ENCODE peak calls at places on chromosomes 16 and 17, in seven cellular contexts. P is HL-60, N is AML-193, R is ELR, Q is left kidney, C is SW 1271, D is NCI-H446 treated with DMSO at 0.1 percent for 48 hours. S is an unnamed sample.

GRCh38 chr16:49788936-49789335 is 67.0 kb downstream of the ZNF423 start:
- DNase-seq in P (no peak), N (no peak), R (no peak), Q (no peak), C (no peak), D (no peak), S (no peak)

GRCh38 chr17:74566132-74566753 is 1.1 kb downstream of the CD300H start:
- DNase-seq in P (no peak), N (peak), R (peak), Q (peak), C (peak), D (peak), S (no peak)

GRCh38 chr17:2792541-2793169 is 3.6 kb upstream of the RAP1GAP2 start:
- DNase-seq in P (no peak), N (no peak), R (no peak), Q (no peak), C (no peak), D (no peak), S (no peak)

GRCh38 chr16:14057878-14058382 is 13.2 kb upstream of the MRTFB start:
- DNase-seq in P (no peak), N (no peak), R (no peak), Q (no peak), C (no peak), D (no peak), S (no peak)

GRCh38 chr16:79073560-79073959 is 527.0 kb downstream of the MAF start:
- DNase-seq in P (no peak), N (no peak), R (no peak), Q (no peak), C (no peak), D (no peak), S (no peak)

GRCh38 chr17:61000911-61001310 is 323.3 kb downstream of the BCAS3 start:
- DNase-seq in P (no peak), N (peak), R (peak), Q (peak), C (peak), D (no peak), S (no peak)

GRCh38 chr17:19380551-19381284 is 2.4 kb downstream of the MAPK7 start:
- DNase-seq in P (no peak), N (no peak), R (no peak), Q (no peak), C (no peak), D (no peak), S (no peak)

GRCh38 chr16:64771273-64771672 is 350.6 kb downstream of the CDH11 start:
- DNase-seq in P (no peak), N (no peak), R (no peak), Q (no peak), C (no peak), D (no peak), S (no peak)

GRCh38 chr16:13811834-13812233 is 108.1 kb upstream of the ERCC4 start:
- DNase-seq in P (no peak), N (no peak), R (no peak), Q (no peak), C (no peak), D (no peak), S (no peak)

GRCh38 chr17:51850206-51850605 is 308.3 kb downstream of the CA10 start:
- DNase-seq in P (no peak), N (no peak), R (peak), Q (no peak), C (no peak), D (no peak), S (no peak)

GRCh38 chr17:29870836-29871430 is 59.1 kb downstream of the SSH2 start:
- DNase-seq in P (no peak), N (no peak), R (no peak), Q (peak), C (no peak), D (no peak), S (no peak)

GRCh38 chr17:5759501-5759925 is 175.2 kb upstream of the NLRP1 start:
- DNase-seq in P (no peak), N (no peak), R (no peak), Q (no peak), C (no peak), D (no peak), S (no peak)

GRCh38 chr17:491086-492014 is 138.7 kb upstream of the RPH3AL start:
- DNase-seq in P (peak), N (no peak), R (peak), Q (peak), C (no peak), D (no peak), S (no peak)

GRCh38 chr16:76441886-76442285 is 164.7 kb downstream of the CNTNAP4 start:
- DNase-seq in P (no peak), N (no peak), R (no peak), Q (no peak), C (no peak), D (no peak), S (no peak)

GRCh38 chr17:9360610-9361571 is 214.7 kb downstream of the STX8 start:
- DNase-seq in P (no peak), N (no peak), R (peak), Q (peak), C (no peak), D (no peak), S (no peak)

GRCh38 chr16:57186630-57187507 is 740 bp downstream of the RSPRY1 start:
- DNase-seq in P (no peak), N (no peak), R (peak), Q (peak), C (peak), D (no peak), S (no peak)

GRCh38 chr16:70726869-70727494 is 41.1 kb upstream of the MTSS2 start:
- DNase-seq in P (no peak), N (no peak), R (no peak), Q (peak), C (no peak), D (no peak), S (no peak)

GRCh38 chr16:66052745-66053144 is 313.7 kb upstream of the CDH5 start:
- DNase-seq in P (no peak), N (no peak), R (no peak), Q (no peak), C (no peak), D (no peak), S (no peak)

GRCh38 chr17:78572277-78573205 is 4.7 kb downstream of the DNAH17 start:
- DNase-seq in P (no peak), N (no peak), R (no peak), Q (peak), C (no peak), D (no peak), S (no peak)